ENCODE peak calls at places on chromosomes 5 and 9, in seven cellular contexts. Y is NCI-H2081; W is CD4-positive, alpha-beta T cell; Q is NCI-H1105 treated with DMSO at 0.1 percent for 48 hours; P is HT1080; K is heart left ventricle; H is stimulated activated naive CD8-positive, alpha-beta T cell treated with anti-CD3 and anti-CD28 coated beads, Interleukin-15, Interleukin-2, amounts not matched to agents 100 U/mL and 50 U/mL, for 24 hours. B is an unnamed sample.

GRCh38 chr5:139863855-139864558 is 68.4 kb downstream of the PSD2 start:
- DNase-seq in Y (peak), W (peak), Q (peak), P (peak), K (peak), H (peak), B (peak)

GRCh38 chr5:57243286-57244137 is 69.7 kb downstream of the GPBP1 start:
- DNase-seq in Y (no peak), W (no peak), Q (no peak), P (no peak), K (no peak), H (no peak), B (no peak)

GRCh38 chr5:14665949-14666741 is 1.6 kb downstream of the OTULIN start:
- DNase-seq in Y (peak), W (peak), Q (no peak), P (peak), K (peak), H (peak), B (no peak)

GRCh38 chr9:115880221-115880620 is 273.4 kb upstream of the PAPPA start:
- DNase-seq in Y (no peak), W (no peak), Q (no peak), P (no peak), K (no peak), H (no peak), B (no peak)

GRCh38 chr9:113978954-113979712 is 99.0 kb downstream of the AMBP start:
- DNase-seq in Y (no peak), W (no peak), Q (no peak), P (no peak), K (no peak), H (no peak), B (no peak)

GRCh38 chr5:126846344-126846743 is 69.4 kb downstream of the LMNB1 start:
- DNase-seq in Y (no peak), W (no peak), Q (no peak), P (no peak), K (no peak), H (no peak), B (no peak)

GRCh38 chr5:149374801-149375200 is 4.3 kb downstream of the IL17B start:
- DNase-seq in Y (no peak), W (no peak), Q (no peak), P (no peak), K (no peak), H (no peak), B (no peak)

GRCh38 chr5:35136386-35136785 is 88.6 kb upstream of the AGXT2 start:
- DNase-seq in Y (no peak), W (no peak), Q (no peak), P (peak), K (no peak), H (no peak), B (no peak)

GRCh38 chr5:79546782-79547428 is 33.0 kb upstream of the HOMER1 start:
- DNase-seq in Y (no peak), W (no peak), Q (no peak), P (no peak), K (no peak), H (no peak), B (no peak)

GRCh38 chr9:16921855-16922254 is 51.4 kb upstream of the BNC2 start:
- DNase-seq in Y (peak), W (no peak), Q (no peak), P (peak), K (no peak), H (no peak), B (no peak)

GRCh38 chr9:137162505-137163100 is 7.2 kb downstream of the LRRC26 start:
- DNase-seq in Y (no peak), W (no peak), Q (peak), P (no peak), K (no peak), H (no peak), B (no peak)

B was measured in sciatic nerve.